ENCODE peak calls at places on chromosomes 3 and 15, in five cellular contexts. R is HepG2, Y is K562, O is GM12878, K is H1. D is an unnamed sample.
A peak's percentile ranks its signal among the peaks of the same experiment; 100 is the strongest.

GRCh38 chr15:39549912-39550311 is 31.0 kb upstream of the THBS1 start:
- DNase-seq in O (no peak), Y (no peak), R (no peak), K (no peak), D (no peak)

GRCh38 chr3:129107793-129108192 is 13.8 kb downstream of the RAB43 start:
- DNase-seq in Y (no peak), O (no peak), K (no peak), R (no peak), D (no peak)

GRCh38 chr15:33206366-33206765 is 11.9 kb upstream of the FMN1 start:
- DNase-seq in R (no peak), Y (no peak), K (no peak), O (no peak), D (no peak)

GRCh38 chr3:108234387-108234957 is 12.2 kb upstream of the IFT57 start:
- DNase-seq in K (no peak), Y (no peak), O (no peak), R (no peak), D (no peak)

GRCh38 chr3:44184319-44184953 is 57.2 kb upstream of the TOPAZ1 start:
- DNase-seq in Y (no peak), K (no peak), O (no peak), R (no peak), D (peak; percentile 13)

GRCh38 chr15:76155742-76156141 is 96.0 kb downstream of the TMEM266 start:
- DNase-seq in R (no peak), Y (no peak), K (no peak), O (no peak), D (no peak)

GRCh38 chr15:99017322-99017701 is 9.7 kb upstream of the PGPEP1L start:
- DNase-seq in Y (no peak), O (no peak), R (no peak), K (no peak), D (no peak)

GRCh38 chr15:31554261-31554660 is 227.6 kb downstream of the KLF13 start:
- DNase-seq in Y (no peak), K (no peak), R (no peak), O (no peak), D (no peak)

GRCh38 chr3:49013738-49014660 is 4.4 kb downstream of the DALRD3 start:
- DNase-seq in Y (peak; percentile 47), R (peak; percentile 59), O (no peak), K (peak; percentile 49), D (peak; percentile 85)

GRCh38 chr3:129015388-129016105 is 14.4 kb downstream of the EFCC1 start:
- DNase-seq in Y (peak; percentile 56), O (no peak), K (no peak), R (no peak), D (no peak)

GRCh38 chr3:124860599-124860998 is 26.6 kb downstream of the ITGB5 start:
- DNase-seq in Y (no peak), O (no peak), R (peak; percentile 28), K (no peak), D (no peak)

GRCh38 chr3:180306691-180307090 is 270.0 kb upstream of the PEX5L start:
- DNase-seq in O (no peak), Y (no peak), R (no peak), K (no peak), D (no peak)

GRCh38 chr3:196813903-196814302 is 53.8 kb upstream of the SENP5 start:
- DNase-seq in O (no peak), R (no peak), K (no peak), Y (peak; percentile 66), D (no peak)

GRCh38 chr15:33395376-33395775 is 84.6 kb downstream of the RYR3 start:
- DNase-seq in Y (no peak), O (no peak), R (no peak), K (no peak), D (no peak)

GRCh38 chr3:194354315-194354714 is 3.2 kb upstream of the CPN2 start:
- DNase-seq in R (no peak), K (no peak), Y (no peak), O (no peak), D (no peak)

GRCh38 chr3:48503406-48504050 is 446 bp downstream of the SHISA5 start:
- DNase-seq in R (no peak), K (no peak), Y (peak; percentile 51), O (no peak), D (peak; percentile 57)

GRCh38 chr15:58475573-58476524 is 44.1 kb downstream of the LIPC start:
- DNase-seq in Y (no peak), O (no peak), K (no peak), R (peak; percentile 94), D (no peak)

GRCh38 chr15:68330911-68331310 is 53.4 kb downstream of the FEM1B start:
- DNase-seq in K (no peak), O (no peak), R (no peak), Y (no peak), D (no peak)

GRCh38 chr3:13009946-13010315 is 63.3 kb downstream of the IQSEC1 start:
- DNase-seq in Y (no peak), K (no peak), R (no peak), O (no peak), D (no peak)

GRCh38 chr3:169990431-169990830 is 23.8 kb downstream of the SEC62 start:
- DNase-seq in K (no peak), R (no peak), Y (no peak), O (no peak), D (no peak)

GRCh38 chr3:127739347-127740135 is 66.8 kb downstream of the ABTB1 start:
- DNase-seq in R (no peak), O (no peak), Y (no peak), K (no peak), D (no peak)

GRCh38 chr3:174862101-174862500 is 3.0 kb downstream of the NAALADL2 start:
- DNase-seq in Y (no peak), O (no peak), K (peak; percentile 17), R (peak; percentile 1), D (peak; percentile 57)

GRCh38 chr3:66211779-66212178 is 9.0 kb upstream of the SLC25A26 start:
- DNase-seq in K (no peak), R (no peak), O (no peak), Y (no peak), D (no peak)

GRCh38 chr3:134917631-134918030 is 122.6 kb downstream of the EPHB1 start:
- DNase-seq in Y (no peak), O (no peak), K (no peak), R (no peak), D (no peak)

GRCh38 chr3:12947504-12948369 is 106.4 kb upstream of the RPL32 start:
- DNase-seq in Y (peak; percentile 66), K (no peak), R (peak; percentile 15), O (no peak), D (no peak)

GRCh38 chr3:114846252-114846651 is 300.8 kb downstream of the ZBTB20 start:
- DNase-seq in O (no peak), R (no peak), K (no peak), Y (no peak), D (no peak)

GRCh38 chr3:197464794-197465193 is 91.0 kb downstream of the BDH1 start:
- DNase-seq in Y (no peak), O (no peak), K (no peak), R (no peak), D (no peak)

GRCh38 chr3:37249717-37250116 is 75.3 kb upstream of the LRRFIP2 start:
- DNase-seq in K (no peak), R (no peak), Y (no peak), O (no peak), D (no peak)

GRCh38 chr15:60328852-60329443 is 68.8 kb downstream of the ANXA2 start:
- DNase-seq in R (no peak), O (no peak), Y (peak; percentile 36), K (no peak), D (no peak)

GRCh38 chr15:41656188-41656587 is 4.0 kb upstream of the MGA start:
- DNase-seq in Y (no peak), O (no peak), R (no peak), K (no peak), D (no peak)

GRCh38 chr15:41862515-41863116 is 24.0 kb downstream of the PLA2G4B start:
- DNase-seq in Y (no peak), K (no peak), R (peak; percentile 20), O (no peak), D (peak; percentile 62)

GRCh38 chr3:42473083-42473932 is 29.1 kb upstream of the VIPR1 start:
- DNase-seq in R (no peak), O (no peak), Y (no peak), K (no peak), D (no peak)

DNA sequence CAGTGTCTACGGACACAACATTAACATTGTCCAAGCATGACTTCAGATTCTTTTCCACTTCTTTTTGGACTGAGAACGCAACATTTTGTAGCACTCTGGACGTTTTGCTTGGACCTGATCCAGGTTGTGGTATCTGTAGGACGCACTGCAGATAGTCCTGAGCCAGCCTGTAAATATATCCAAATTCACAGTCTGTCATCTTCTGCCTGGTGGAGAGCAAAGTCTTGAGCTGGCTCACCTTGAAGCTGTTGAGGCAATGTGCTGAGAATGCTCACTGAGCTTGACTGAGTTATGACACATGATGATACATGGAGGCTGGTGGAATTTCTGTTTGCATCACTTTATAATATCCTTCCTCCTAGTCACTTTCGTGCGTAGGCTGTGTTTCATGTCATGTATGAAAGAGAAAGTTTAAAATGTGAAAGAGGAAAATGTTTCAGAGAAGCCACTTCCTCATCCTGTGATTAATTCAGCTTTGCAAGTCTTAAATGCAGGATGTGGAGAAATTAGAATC is at the start of gene BCL2A1:
- DNase-seq in R (no peak), Y (no peak), K (no peak), O (peak; percentile 96), D (no peak)
- TF ChIP-seq ATF2 in R (no peak), Y (no peak), K (no peak), O (peak; percentile 94), D (no peak)

GRCh38 chr3:76044601-76045600 is 259.6 kb upstream of the ZNF717 start:
- DNase-seq in R (no peak), Y (no peak), O (no peak), K (no peak), D (peak; percentile 42)
- TF ChIP-seq ATF2 in R (no peak), Y (no peak), O (no peak), K (no peak), D (no peak)

DNA sequence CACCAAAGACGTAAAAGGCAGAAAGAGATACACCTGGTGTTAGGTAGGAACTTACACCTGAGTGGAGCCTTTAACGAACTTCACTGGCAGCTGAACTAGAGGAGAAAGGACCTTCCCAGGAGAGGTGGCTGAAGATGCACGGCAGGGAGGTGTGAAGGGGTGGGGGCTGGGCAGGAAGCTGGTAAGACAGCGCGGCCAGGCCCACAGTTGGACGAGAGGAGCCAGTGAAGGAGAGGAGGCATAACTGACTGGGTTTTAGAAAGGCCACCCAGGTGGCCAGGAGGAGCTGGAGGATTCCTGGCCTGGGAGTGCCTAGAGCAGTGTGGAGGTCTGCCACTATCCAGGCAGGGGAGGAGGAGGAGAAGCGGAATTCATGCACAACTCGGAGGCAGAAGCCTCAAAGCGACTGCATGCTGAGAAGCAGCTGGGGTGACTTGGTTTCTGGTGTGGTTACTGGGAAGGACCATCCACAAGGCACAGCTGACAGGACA is 51.9 kb downstream of the SLC41A3 start:
- DNase-seq in O (no peak), K (no peak), R (no peak), Y (no peak), D (no peak)
- TF ChIP-seq ATF2 in O (no peak), K (no peak), R (no peak), Y (no peak), D (no peak)

GRCh38 chr3:15427182-15427880 is at the start of the genes EAF1 and METTL6:
- DNase-seq in O (peak; percentile 38), Y (peak; percentile 94), R (peak; percentile 71), K (no peak), D (peak; percentile 74)
- TF ChIP-seq ATF2 in O (no peak), Y (no peak), R (peak; percentile 46), K (no peak), D (no peak)